ENCODE peak calls at places on chromosomes 3 and 15, in four cellular contexts. K, W, C and Q are unnamed samples.

GRCh38 chr3:71119171-71119570 is 464.4 kb downstream of the FOXP1 start:
- DNase-seq in K (no peak), W (no peak), C (no peak), Q (no peak)

GRCh38 chr15:79987569-79987955 is 16.6 kb upstream of the BCL2A1 start:
- DNase-seq in K (no peak), W (no peak), C (no peak), Q (no peak)

GRCh38 chr3:988790-989189 is 104.0 kb upstream of the CNTN6 start:
- DNase-seq in K (no peak), W (no peak), C (no peak), Q (no peak)

GRCh38 chr3:119368243-119368800 is 74.1 kb downstream of the ARHGAP31 start:
- DNase-seq in K (no peak), W (no peak), C (no peak), Q (no peak)

GRCh38 chr15:89330119-89330518 is 4.5 kb downstream of the POLG start:
- DNase-seq in K (no peak), W (no peak), C (no peak), Q (no peak)

GRCh38 chr15:51374131-51374530 is 32.7 kb downstream of the GLDN start:
- DNase-seq in K (no peak), W (no peak), C (no peak), Q (no peak)

GRCh38 chr15:57485869-57486268 is 105.8 kb upstream of the MYZAP start:
- DNase-seq in K (peak; percentile 59), W (no peak), C (no peak), Q (peak; percentile 76)

GRCh38 chr3:129603561-129603942 is 2.9 kb downstream of the PLXND1 start:
- DNase-seq in K (no peak), W (no peak), C (no peak), Q (no peak)

GRCh38 chr3:175002732-175003143 is 143.6 kb downstream of the NAALADL2 start:
- DNase-seq in K (peak; percentile 89), W (no peak), C (no peak), Q (peak; percentile 84)

GRCh38 chr3:185658504-185658912 is 72.4 kb downstream of the SENP2 start:
- DNase-seq in K (peak; percentile 99), W (peak; percentile 56), C (no peak), Q (peak; percentile 98)

GRCh38 chr3:133040696-133041523 is 2.7 kb downstream of the TMEM108 start:
- DNase-seq in K (peak; percentile 82), W (peak; percentile 66), C (peak; percentile 70), Q (peak; percentile 84)

GRCh38 chr3:71903141-71903540 is 118.2 kb upstream of the PROK2 start:
- DNase-seq in K (no peak), W (no peak), C (no peak), Q (no peak)

GRCh38 chr15:76345269-76345879 is 8.8 kb downstream of the ISL2 start:
- DNase-seq in K (no peak), W (no peak), C (no peak), Q (no peak)

GRCh38 chr3:44348993-44349392 is 10.4 kb downstream of the TCAIM start:
- DNase-seq in K (no peak), W (no peak), C (no peak), Q (no peak)

GRCh38 chr3:63086190-63086589 is 191.9 kb upstream of the SYNPR start:
- DNase-seq in K (no peak), W (no peak), C (no peak), Q (no peak)

GRCh38 chr3:130975251-130975650 is 51.4 kb downstream of the ASTE1 start:
- DNase-seq in K (no peak), W (no peak), C (no peak), Q (no peak)

GRCh38 chr3:122497425-122497824 is 17.3 kb downstream of the KPNA1 start:
- DNase-seq in K (peak; percentile 88), W (no peak), C (no peak), Q (peak; percentile 84)

GRCh38 chr3:120093119-120093922 is 926 bp downstream of the GSK3B start:
- DNase-seq in K (peak; percentile 92), W (no peak), C (peak; percentile 84), Q (peak; percentile 92)

GRCh38 chr15:90924375-90924774 is 8.0 kb downstream of the HDDC3 start:
- DNase-seq in K (no peak), W (no peak), C (no peak), Q (no peak)

GRCh38 chr3:113005622-113006021 is 14.8 kb downstream of the GTPBP8 start:
- DNase-seq in K (no peak), W (no peak), C (no peak), Q (no peak)

GRCh38 chr3:155069729-155070128 is 10.4 kb upstream of the MME start:
- DNase-seq in K (peak; percentile 91), W (no peak), C (no peak), Q (peak; percentile 89)

GRCh38 chr3:123104550-123104949 is 37.7 kb downstream of the PDIA5 start:
- DNase-seq in K (peak; percentile 80), W (no peak), C (no peak), Q (peak; percentile 76)

GRCh38 chr3:72629191-72629611 is 219.0 kb downstream of the SHQ1 start:
- DNase-seq in K (no peak), W (no peak), C (no peak), Q (peak; percentile 1)

GRCh38 chr3:87727783-87728182 is 331.0 kb downstream of the CGGBP1 start:
- DNase-seq in K (no peak), W (no peak), C (no peak), Q (no peak)

GRCh38 chr15:73237910-73238309 is 130.8 kb downstream of the HCN4 start:
- DNase-seq in K (no peak), W (no peak), C (no peak), Q (no peak)

GRCh38 chr3:8625991-8626390 is 18.6 kb downstream of the SSUH2 start:
- DNase-seq in K (no peak), W (no peak), C (no peak), Q (peak; percentile 40)

GRCh38 chr15:57640935-57641682 is 49.4 kb downstream of the MYZAP start:
- DNase-seq in K (peak; percentile 60), W (no peak), C (no peak), Q (peak; percentile 57)

GRCh38 chr3:71542548-71543370 is 40.8 kb downstream of the FOXP1 start:
- DNase-seq in K (peak; percentile 94), W (peak; percentile 80), C (peak; percentile 81), Q (peak; percentile 89)

GRCh38 chr15:57327985-57328471 is 48.3 kb upstream of the CGNL1 start:
- DNase-seq in K (peak; percentile 83), W (no peak), C (no peak), Q (peak; percentile 90)

GRCh38 chr3:53733433-53733832 is 112.8 kb downstream of the CHDH start:
- DNase-seq in K (no peak), W (no peak), C (no peak), Q (no peak)

GRCh38 chr3:45795882-45796765 is at the start of gene SLC6A20:
- DNase-seq in K (no peak), W (no peak), C (no peak), Q (no peak)

DNA sequence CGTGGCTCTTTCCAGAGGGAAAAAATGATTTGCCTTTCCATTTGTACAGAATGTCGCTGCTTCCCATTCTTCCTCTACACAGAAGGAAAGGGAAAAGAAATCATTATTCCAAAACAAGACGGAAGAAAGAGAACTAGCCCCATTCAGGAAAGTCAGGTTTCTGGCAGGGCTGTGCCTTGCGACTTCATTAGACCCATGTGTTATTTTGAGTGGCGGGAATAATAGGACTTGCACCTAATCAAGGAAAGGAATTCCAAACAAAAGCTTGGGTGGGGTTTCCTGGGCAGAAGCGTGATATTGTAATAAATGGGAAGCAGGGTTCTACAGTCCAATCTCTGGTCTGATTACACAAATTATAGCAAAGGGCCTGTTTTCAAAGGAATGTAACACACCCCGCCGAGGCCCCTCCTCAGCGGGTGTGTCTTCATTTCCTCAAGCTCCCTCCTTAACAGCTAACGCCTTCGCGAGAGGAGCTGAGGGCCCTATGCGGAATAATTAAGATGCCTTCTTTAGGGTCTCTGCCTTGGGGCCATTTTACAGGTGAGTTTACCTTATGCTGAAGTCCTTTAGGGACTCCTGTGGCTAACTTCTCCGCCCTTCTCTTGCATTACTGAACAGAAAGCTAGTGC is 396.0 kb upstream of the C2CD4B start:
- DNase-seq in K (no peak), W (no peak), C (peak; percentile 41), Q (no peak)
- H3K4me3 ChIP-seq in K (no peak overlapping the region), W (no peak overlapping the region), C (peak overlapping the region; percentile 44), Q (no peak overlapping the region)

DNA sequence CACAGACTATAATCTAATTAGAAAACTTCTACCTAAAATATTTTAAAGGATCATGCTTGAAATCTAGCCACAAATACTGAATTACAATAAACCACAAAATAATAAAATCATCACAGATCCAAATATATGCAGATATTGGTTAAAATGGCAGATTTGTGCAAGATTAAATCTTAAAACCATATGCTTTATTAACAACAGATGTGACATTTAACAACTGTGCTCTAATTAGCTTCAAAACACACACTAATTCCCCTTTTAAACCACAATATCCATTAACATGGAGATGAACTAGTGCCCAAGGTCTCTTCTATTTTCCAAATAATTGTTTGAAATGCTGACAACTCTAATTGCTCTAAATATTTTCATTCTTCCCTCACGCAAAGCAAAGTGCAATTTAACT is 1530.3 kb downstream of the SI start:
- DNase-seq in K (no peak), W (no peak), C (no peak), Q (no peak)
- TF ChIP-seq CTCF in K (no peak), W (no peak), C (no peak), Q (no peak)

GRCh38 chr3:188595890-188596376 is 442.0 kb downstream of the LPP start:
- DNase-seq in K (peak; percentile 74), W (no peak), C (no peak), Q (peak; percentile 56)

GRCh38 chr3:188594137-188594536 is 440.2 kb downstream of the LPP start:
- DNase-seq in K (peak; percentile 89), W (no peak), C (no peak), Q (peak; percentile 93)

GRCh38 chr3:188589056-188589455 is 435.1 kb downstream of the LPP start:
- DNase-seq in K (no peak), W (no peak), C (no peak), Q (no peak)

GRCh38 chr3:188584958-188585689 is 431.2 kb downstream of the LPP start:
- DNase-seq in K (peak; percentile 51), W (no peak), C (no peak), Q (peak; percentile 43)

DNA sequence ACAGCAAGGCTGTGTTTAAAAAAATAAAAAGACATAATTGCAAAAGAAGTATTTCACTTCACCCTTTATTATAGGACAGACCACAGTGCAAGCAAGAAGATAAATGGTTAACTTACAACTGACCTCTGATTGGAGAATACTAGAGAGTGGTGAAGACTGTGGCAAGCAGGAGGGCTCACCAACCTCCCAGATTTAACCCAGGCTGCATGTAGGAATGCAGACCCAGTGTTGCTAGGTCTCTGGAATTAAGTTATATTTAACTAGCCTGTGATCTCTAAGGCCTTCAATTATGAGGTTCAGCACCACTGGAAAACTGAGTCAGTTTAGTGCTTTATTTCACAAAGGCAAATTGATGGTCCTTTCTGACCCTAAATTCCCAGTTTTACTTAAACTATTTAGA is 436.6 kb downstream of the LPP start:
- DNase-seq in K (no peak), W (no peak), C (no peak), Q (no peak)
- H3K4me3 ChIP-seq in K (no peak overlapping the region), W (no peak overlapping the region), C (no peak overlapping the region), Q (no peak overlapping the region)

GRCh38 chr15:28989239-28989830 is 103.6 kb downstream of the APBA2 start:
- DNase-seq in K (peak; percentile 36), W (peak; percentile 82), C (no peak), Q (no peak)
- TF ChIP-seq CTCF in K (peak; percentile 42), W (peak; percentile 26), C (no peak), Q (no peak)

GRCh38 chr3:15667484-15667883 is 65.9 kb downstream of the BTD start:
- DNase-seq in K (no peak), W (no peak), C (no peak), Q (no peak)
- H3K4me3 ChIP-seq in K (no peak overlapping the region), W (no peak overlapping the region), C (no peak overlapping the region), Q (no peak overlapping the region)